ENCODE peak calls at places on chromosomes 13 and 19, in nine cellular contexts. U is ovary; E is stimulated activated CD8-positive, alpha-beta memory T cell treated with anti-CD3 and anti-CD28 coated beads, Interleukin-2, amount 100 ng/mL, for 1 hour; J is left cardiac atrium; I is activated T-cell treated with anti-CD3 and anti-CD28 coated beads for 1 hour; D is HT1080; K is CD4-positive, alpha-beta T cell; C is GM23248; O is effector memory CD8-positive, alpha-beta T cell. H is an unnamed sample.
A peak's percentile ranks its signal among the peaks of the same experiment; 100 is the strongest.

GRCh38 chr19:7857727-7858701 is 16.2 kb downstream of the PRR36 start:
- DNase-seq in U (no peak), E (no peak), J (no peak), I (no peak), D (no peak), K (no peak), C (no peak), O (no peak), H (no peak)

GRCh38 chr19:13537454-13537853 is 31.2 kb upstream of the CACNA1A start:
- DNase-seq in U (no peak), E (no peak), J (no peak), I (no peak), D (no peak), K (no peak), C (no peak), O (no peak), H (no peak)

GRCh38 chr19:42023121-42023942 is 29.3 kb upstream of the ATP1A3 start:
- DNase-seq in U (no peak), E (no peak), J (no peak), I (no peak), D (peak; percentile 41), K (peak; percentile 3), C (peak; percentile 70), O (no peak), H (no peak)

GRCh38 chr19:6801397-6802086 is 29.0 kb downstream of the VAV1 start:
- DNase-seq in U (peak; percentile 17), E (peak; percentile 70), J (peak; percentile 76), I (peak; percentile 72), D (peak; percentile 63), K (peak; percentile 77), C (peak; percentile 21), O (peak; percentile 76), H (peak; percentile 67)

GRCh38 chr19:39342647-39343305 is 555 bp downstream of the SAMD4B start:
- DNase-seq in U (peak; percentile 52), E (no peak), J (peak; percentile 36), I (no peak), D (no peak), K (no peak), C (peak; percentile 69), O (no peak), H (no peak)

GRCh38 chr19:22523940-22524339 is 101.8 kb upstream of the ZNF98 start:
- DNase-seq in U (no peak), E (no peak), J (no peak), I (no peak), D (no peak), K (no peak), C (no peak), O (no peak), H (no peak)

GRCh38 chr19:49331616-49332055 is 3.6 kb upstream of the CD37 start:
- DNase-seq in U (no peak), E (peak; percentile 31), J (no peak), I (no peak), D (peak; percentile 53), K (peak; percentile 45), C (peak; percentile 60), O (peak; percentile 38), H (peak; percentile 25)

GRCh38 chr13:74021507-74021906 is 112.7 kb downstream of the KLF12 start:
- DNase-seq in U (no peak), E (no peak), J (no peak), I (no peak), D (no peak), K (no peak), C (no peak), O (no peak), H (no peak)

GRCh38 chr13:59906413-59907027 is 257.2 kb downstream of the DIAPH3 start:
- DNase-seq in U (no peak), E (no peak), J (no peak), I (no peak), D (peak; percentile 24), K (no peak), C (peak; percentile 67), O (no peak), H (no peak)

GRCh38 chr19:7701654-7702457 is at the start of gene FCER2:
- DNase-seq in U (no peak), E (no peak), J (no peak), I (no peak), D (no peak), K (no peak), C (no peak), O (no peak), H (no peak)

GRCh38 chr13:113196970-113197737 is 11.3 kb downstream of the PCID2 start:
- DNase-seq in U (no peak), E (no peak), J (no peak), I (no peak), D (no peak), K (no peak), C (no peak), O (no peak), H (no peak)

GRCh38 chr13:33353210-33353609 is 67.7 kb upstream of the STARD13 start:
- DNase-seq in U (no peak), E (no peak), J (peak; percentile 33), I (no peak), D (no peak), K (no peak), C (no peak), O (no peak), H (no peak)

GRCh38 chr19:1014161-1015060 is 6.5 kb downstream of the TMEM259 start:
- DNase-seq in U (no peak), E (no peak), J (no peak), I (no peak), D (no peak), K (no peak), C (no peak), O (no peak), H (no peak)

GRCh38 chr13:94494021-94494420 is 14.5 kb upstream of the DCT start:
- DNase-seq in U (no peak), E (no peak), J (no peak), I (no peak), D (no peak), K (no peak), C (no peak), O (no peak), H (no peak)

GRCh38 chr19:41999071-41999877 is 5.2 kb upstream of the ATP1A3 start:
- DNase-seq in U (no peak), E (no peak), J (no peak), I (no peak), D (no peak), K (peak; percentile 6), C (peak; percentile 42), O (no peak), H (no peak)

GRCh38 chr13:39016789-39017188 is 21.1 kb downstream of the PROSER1 start:
- DNase-seq in U (no peak), E (no peak), J (no peak), I (no peak), D (peak; percentile 24), K (no peak), C (peak; percentile 38), O (no peak), H (no peak)

GRCh38 chr19:2016041-2016807 is 710 bp upstream of the BTBD2 start:
- DNase-seq in U (peak; percentile 92), E (no peak), J (peak; percentile 83), I (peak; percentile 30), D (peak; percentile 64), K (peak; percentile 42), C (peak; percentile 73), O (peak; percentile 33), H (no peak)

GRCh38 chr13:28056970-28057712 is 43.2 kb downstream of the FLT3 start:
- DNase-seq in U (no peak), E (no peak), J (no peak), I (no peak), D (no peak), K (no peak), C (no peak), O (no peak), H (no peak)

GRCh38 chr13:30346159-30346788 is 38.9 kb upstream of the KATNAL1 start:
- DNase-seq in U (no peak), E (peak; percentile 19), J (no peak), I (peak; percentile 32), D (no peak), K (peak; percentile 48), C (no peak), O (peak; percentile 61), H (peak; percentile 29)

GRCh38 chr19:33290956-33291622 is 11.2 kb downstream of the CEBPA start:
- DNase-seq in U (no peak), E (no peak), J (peak; percentile 3), I (no peak), D (peak; percentile 67), K (no peak), C (peak; percentile 15), O (no peak), H (no peak)

GRCh38 chr13:40221460-40222201 is 444.8 kb downstream of the FOXO1 start:
- DNase-seq in U (peak; percentile 62), E (no peak), J (no peak), I (no peak), D (peak; percentile 3), K (peak; percentile 22), C (peak; percentile 37), O (peak; percentile 45), H (no peak)

GRCh38 chr13:99178636-99179035 is 22.0 kb upstream of the UBAC2 start:
- DNase-seq in U (no peak), E (no peak), J (no peak), I (no peak), D (no peak), K (no peak), C (no peak), O (peak; percentile 11), H (no peak)

GRCh38 chr19:54137913-54138776 is 583 bp downstream of the CNOT3 start:
- DNase-seq in U (no peak), E (no peak), J (peak; percentile 45), I (no peak), D (no peak), K (peak; percentile 39), C (peak; percentile 53), O (peak; percentile 45), H (no peak)

GRCh38 chr19:44961821-44962220 is 6.6 kb downstream of the CLPTM1 start:
- DNase-seq in U (no peak), E (no peak), J (no peak), I (no peak), D (no peak), K (no peak), C (no peak), O (no peak), H (no peak)

GRCh38 chr13:71867101-71867814 is at the start of gene DACH1:
- DNase-seq in U (no peak), E (no peak), J (peak; percentile 36), I (no peak), D (peak; percentile 90), K (no peak), C (peak; percentile 35), O (no peak), H (no peak)

GRCh38 chr19:45477713-45478453 is 10.1 kb downstream of the FOSB start:
- DNase-seq in U (no peak), E (no peak), J (no peak), I (no peak), D (no peak), K (no peak), C (peak; percentile 89), O (peak; percentile 35), H (no peak)

GRCh38 chr13:30128591-30128990 is 178.8 kb downstream of the KATNAL1 start:
- DNase-seq in U (no peak), E (no peak), J (no peak), I (no peak), D (no peak), K (no peak), C (no peak), O (no peak), H (no peak)

GRCh38 chr13:75372517-75372916 is 109.5 kb downstream of the TBC1D4 start:
- DNase-seq in U (no peak), E (no peak), J (no peak), I (no peak), D (peak; percentile 50), K (no peak), C (peak; percentile 79), O (no peak), H (no peak)

GRCh38 chr13:73158851-73159250 is 100.0 kb downstream of the KLF5 start:
- DNase-seq in U (no peak), E (no peak), J (no peak), I (no peak), D (peak; percentile 74), K (no peak), C (peak; percentile 80), O (no peak), H (no peak)